ENCODE peak calls at places on chromosome 12, in five cellular contexts. M, J, N, C and H are unnamed samples.
A peak's percentile ranks its signal among the peaks of the same experiment; 100 is the strongest.

GRCh38 chr12:89863968-89864367 is 155.3 kb upstream of the ATP2B1 start:
- DNase-seq in C (no peak), M (no peak), J (no peak), N (no peak), H (no peak)

GRCh38 chr12:11581179-11581755 is 68.2 kb upstream of the ETV6 start:
- DNase-seq in J (peak; percentile 46), N (peak; percentile 64), M (peak; percentile 50), C (no peak), H (no peak)

GRCh38 chr12:93347054-93347786 is 30.5 kb upstream of the NUDT4 start:
- DNase-seq in N (peak; percentile 34), C (no peak), J (no peak), M (no peak), H (no peak)

GRCh38 chr12:7130791-7131501 is 775 bp downstream of the CLSTN3 start:
- DNase-seq in C (no peak), N (peak; percentile 56), M (no peak), J (no peak), H (peak; percentile 22)

GRCh38 chr12:64790166-64790565 is 31.0 kb upstream of the GNS start:
- DNase-seq in N (no peak), J (no peak), C (no peak), M (no peak), H (peak; percentile 35)

GRCh38 chr12:68896881-68897540 is 36.0 kb downstream of the CPM start:
- DNase-seq in M (no peak), N (no peak), J (no peak), C (peak; percentile 26), H (no peak)

GRCh38 chr12:6450091-6450868 is 1.6 kb upstream of the TAPBPL start:
- DNase-seq in J (no peak), N (no peak), C (no peak), M (no peak), H (no peak)

GRCh38 chr12:53530056-53530455 is 22.8 kb upstream of the NPFF start:
- DNase-seq in N (no peak), M (no peak), C (no peak), J (no peak), H (no peak)

GRCh38 chr12:16605666-16606116 is 271 bp downstream of the LMO3 start:
- DNase-seq in N (no peak), C (no peak), M (peak; percentile 9), J (no peak), H (peak; percentile 30)

GRCh38 chr12:9750276-9751203 is 10.2 kb downstream of the CD69 start:
- DNase-seq in J (peak; percentile 46), N (peak; percentile 82), M (peak; percentile 47), C (no peak), H (peak; percentile 4)

GRCh38 chr12:29416748-29417147 is 35.8 kb upstream of the ERGIC2 start:
- DNase-seq in C (no peak), M (no peak), J (no peak), N (no peak), H (no peak)

GRCh38 chr12:50192908-50193307 is 25.7 kb upstream of the CERS5 start:
- DNase-seq in M (no peak), C (no peak), N (no peak), J (no peak), H (no peak)

GRCh38 chr12:87812711-87813110 is 216.5 kb downstream of the C12orf50 start:
- DNase-seq in N (no peak), M (no peak), C (no peak), J (no peak), H (peak; percentile 15)

GRCh38 chr12:52630609-52631200 is 12.3 kb upstream of the KRT73 start:
- DNase-seq in J (no peak), M (no peak), N (peak; percentile 22), C (no peak), H (no peak)

GRCh38 chr12:3132636-3133409 is 55.6 kb downstream of the TSPAN9 start:
- DNase-seq in N (no peak), M (no peak), C (no peak), J (no peak), H (peak; percentile 30)

GRCh38 chr12:102964872-102965271 is 7.4 kb downstream of the ASCL1 start:
- DNase-seq in C (no peak), M (no peak), N (no peak), J (no peak), H (no peak)

GRCh38 chr12:11780521-11781101 is 131.1 kb downstream of the ETV6 start:
- DNase-seq in J (no peak), C (peak; percentile 94), M (no peak), N (no peak), H (no peak)

GRCh38 chr12:52023182-52023975 is 16.6 kb downstream of the TAMALIN start:
- DNase-seq in M (peak; percentile 59), J (peak; percentile 62), C (no peak), N (peak; percentile 88), H (peak; percentile 98)

GRCh38 chr12:130879781-130880389 is 8.0 kb downstream of the RAN start:
- DNase-seq in M (no peak), J (no peak), N (no peak), C (no peak), H (no peak)

GRCh38 chr12:9132008-9132535 is 16.4 kb upstream of the A2M start:
- DNase-seq in N (no peak), M (peak; percentile 100), C (no peak), J (no peak), H (no peak)

GRCh38 chr12:76621582-76622024 is 62.0 kb upstream of the OSBPL8 start:
- DNase-seq in N (peak; percentile 80), M (peak; percentile 93), J (peak; percentile 44), C (peak; percentile 21), H (peak; percentile 84)

GRCh38 chr12:110657747-110658146 is 31.2 kb downstream of the HVCN1 start:
- DNase-seq in M (peak; percentile 25), N (no peak), J (no peak), C (no peak), H (no peak)

GRCh38 chr12:3077572-3078081 is 448 bp downstream of the TSPAN9 start:
- DNase-seq in C (no peak), M (no peak), N (no peak), J (no peak), H (no peak)

GRCh38 chr12:48640854-48641253 is 41.2 kb downstream of the KANSL2 start:
- DNase-seq in M (no peak), N (no peak), J (no peak), C (no peak), H (no peak)

GRCh38 chr12:89494411-89495231 is 30.0 kb downstream of the GALNT4 start:
- DNase-seq in C (no peak), N (peak; percentile 39), J (no peak), M (no peak), H (no peak)

GRCh38 chr12:50597200-50598195 is 92.7 kb downstream of the DIP2B start:
- DNase-seq in J (peak; percentile 71), N (peak; percentile 73), C (peak; percentile 55), M (no peak), H (no peak)

GRCh38 chr12:46368138-46368537 is 4.4 kb downstream of the SLC38A2 start:
- DNase-seq in N (no peak), J (no peak), C (no peak), M (peak; percentile 73), H (no peak)

GRCh38 chr12:51419473-51420228 is 5.0 kb upstream of the SLC4A8 start:
- DNase-seq in M (no peak), N (no peak), J (no peak), C (no peak), H (peak; percentile 15)

GRCh38 chr12:92145731-92146496 is at the start of gene BTG1:
- DNase-seq in J (peak; percentile 99), M (peak; percentile 98), N (peak; percentile 99), C (peak; percentile 100), H (peak; percentile 100)

GRCh38 chr12:107645630-107646333 is 39.8 kb upstream of the PWP1 start:
- DNase-seq in J (no peak), N (no peak), M (no peak), C (no peak), H (no peak)
- TF ChIP-seq JUND in J (no peak), N (no peak), M (no peak), C (no peak), H (no peak)

DNA sequence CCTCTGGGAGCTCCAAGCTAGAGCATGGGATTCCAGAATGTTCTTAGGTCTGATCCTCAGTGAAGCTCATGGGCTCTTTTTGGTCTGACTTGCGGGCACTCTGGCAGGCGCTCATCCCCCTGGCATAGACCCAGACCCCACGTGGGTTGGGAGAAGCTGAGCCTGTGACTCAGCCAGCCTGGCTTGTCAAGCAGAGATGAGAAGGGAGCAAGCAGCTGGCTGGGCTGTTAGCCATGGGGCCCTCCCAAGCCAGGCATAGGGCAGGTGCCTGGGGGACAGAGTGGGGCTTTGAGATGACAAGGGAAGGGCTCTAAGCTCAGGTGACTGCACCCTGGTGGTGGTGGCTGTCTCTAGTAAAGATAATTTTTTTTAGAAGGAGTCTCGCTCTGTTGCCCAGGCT is 80.3 kb upstream of the NOS1 start:
- DNase-seq in N (no peak), C (no peak), M (no peak), J (no peak), H (no peak)
- TF ChIP-seq JUND in N (no peak), C (no peak), M (no peak), J (no peak), H (no peak)

GRCh38 chr12:125989716-125990115 is 924.5 kb downstream of the AACS start:
- DNase-seq in C (no peak), J (no peak), M (no peak), N (no peak), H (no peak)

GRCh38 chr12:125983784-125984510 is 918.7 kb downstream of the AACS start:
- DNase-seq in J (no peak), N (no peak), M (no peak), C (no peak), H (peak; percentile 29)

GRCh38 chr12:125983094-125983783 is 918.0 kb downstream of the AACS start:
- DNase-seq in C (no peak), N (peak; percentile 9), J (no peak), M (peak; percentile 61), H (peak; percentile 91)

DNA sequence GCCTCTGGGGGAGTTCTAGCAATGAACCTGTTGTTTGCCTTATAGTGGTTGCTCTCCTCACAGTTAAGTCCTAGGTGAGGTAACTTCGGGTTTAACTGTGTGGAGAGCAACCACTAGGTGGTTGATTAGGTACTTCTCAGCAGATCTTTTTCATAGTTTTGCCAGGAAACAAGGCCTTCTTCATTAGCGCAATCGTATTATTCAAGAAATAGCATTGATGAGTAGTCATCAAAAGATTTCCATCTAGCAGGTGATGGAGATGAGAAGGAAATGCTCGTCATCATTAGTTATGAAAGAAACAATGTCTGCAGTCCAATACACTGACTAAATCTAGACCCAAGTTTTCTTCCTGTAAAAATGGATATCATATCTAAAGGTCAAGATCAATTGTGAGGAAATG is 923.3 kb downstream of the AACS start:
- DNase-seq in M (no peak), C (no peak), J (no peak), N (no peak), H (no peak)
- TF ChIP-seq JUND in M (no peak), C (no peak), J (no peak), N (no peak), H (no peak)

DNA sequence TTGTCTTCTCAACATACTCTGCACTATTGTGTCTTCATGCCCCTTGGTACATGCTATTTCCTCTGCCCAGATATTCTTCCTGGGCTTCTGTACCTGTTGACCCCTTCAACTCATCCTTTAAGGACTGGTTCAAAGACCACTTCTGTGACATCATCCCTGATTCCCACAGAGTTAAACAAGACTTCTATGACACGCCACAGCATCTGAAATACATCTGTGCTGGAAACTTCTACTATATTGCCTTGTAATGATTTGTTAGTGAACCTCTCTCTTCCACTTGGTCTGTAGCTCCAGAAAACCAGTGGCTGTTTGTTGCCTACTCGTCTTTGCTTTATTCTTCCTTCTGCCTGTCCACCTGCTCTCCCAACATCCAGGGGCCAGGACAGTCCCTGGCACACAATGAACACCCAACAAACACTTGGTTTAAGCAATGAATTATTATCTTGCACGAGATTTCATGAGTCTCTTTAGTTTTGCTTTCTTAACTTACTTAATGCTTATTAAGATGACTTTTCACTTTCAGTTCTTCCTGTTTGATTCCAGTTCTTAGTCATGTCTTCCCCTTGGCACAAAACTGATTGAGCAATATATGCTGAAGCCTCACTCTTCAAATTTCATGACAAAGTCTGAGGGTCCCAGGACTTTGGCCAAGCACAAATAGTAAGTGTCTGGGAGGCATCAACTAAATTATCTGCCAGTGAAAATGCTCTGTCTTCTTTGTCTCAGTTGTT is 485.9 kb downstream of the APAF1 start:
- DNase-seq in C (peak; percentile 50), M (no peak), N (no peak), J (no peak), H (no peak)
- TF ChIP-seq JUND in C (no peak), M (no peak), N (no peak), J (no peak), H (no peak)